ENCODE peak calls at places on chromosome 17, in ten cellular contexts. N is uterus, D is DND-41, Z is right cardiac atrium, A is body of pancreas, K is lung, F is SK-N-SH, G is thoracic aorta, Y is neural progenitor cell, T is esophagus muscularis mucosa. V is an unnamed sample.

GRCh38 chr17:58531122-58531521 is 16.7 kb upstream of the MTMR4 start:
- DNase-seq in N (no peak), D (no peak), Z (no peak), A (no peak), K (no peak), F (peak; percentile 60), G (no peak), Y (peak; percentile 44), T (no peak), V (no peak)

GRCh38 chr17:1035546-1036170 is 38.7 kb downstream of the TIMM22 start:
- DNase-seq in N (no peak), D (no peak), Z (no peak), A (no peak), K (no peak), F (peak; percentile 52), G (no peak), Y (no peak), T (no peak), V (no peak)

GRCh38 chr17:48575066-48575582 is 3.0 kb downstream of the HOXB4 start:
- DNase-seq in N (no peak), D (no peak), Z (no peak), A (no peak), K (no peak), F (no peak), G (no peak), Y (no peak), T (no peak), V (no peak)

GRCh38 chr17:57407287-57408063 is 151.2 kb downstream of the MSI2 start:
- DNase-seq in N (no peak), D (no peak), Z (no peak), A (peak; percentile 8), K (no peak), F (no peak), G (no peak), Y (peak; percentile 47), T (no peak), V (no peak)

GRCh38 chr17:82703036-82703745 is 4.7 kb upstream of the RAB40B start:
- DNase-seq in N (no peak), D (no peak), Z (no peak), A (no peak), K (no peak), F (no peak), G (no peak), Y (no peak), T (no peak), V (no peak)

GRCh38 chr17:54903375-54903774 is 2.7 kb downstream of the TOM1L1 start:
- DNase-seq in N (no peak), D (no peak), Z (peak; percentile 22), A (peak; percentile 90), K (peak; percentile 46), F (peak; percentile 72), G (no peak), Y (no peak), T (no peak), V (no peak)

GRCh38 chr17:269616-270514 is 82.7 kb downstream of the RPH3AL start:
- DNase-seq in N (no peak), D (no peak), Z (peak; percentile 3), A (no peak), K (no peak), F (no peak), G (no peak), Y (no peak), T (no peak), V (no peak)

GRCh38 chr17:54882371-54882770 is 18.3 kb upstream of the TOM1L1 start:
- DNase-seq in N (no peak), D (no peak), Z (no peak), A (no peak), K (no peak), F (no peak), G (no peak), Y (no peak), T (no peak), V (no peak)

GRCh38 chr17:83056583-83057396 is 22.6 kb upstream of the METRNL start:
- DNase-seq in N (peak; percentile 50), D (no peak), Z (no peak), A (no peak), K (no peak), F (peak; percentile 23), G (no peak), Y (peak; percentile 0), T (no peak), V (no peak)

GRCh38 chr17:62562656-62563055 is 64.8 kb upstream of the MRC2 start:
- DNase-seq in N (no peak), D (no peak), Z (no peak), A (no peak), K (no peak), F (no peak), G (no peak), Y (no peak), T (no peak), V (no peak)

GRCh38 chr17:21161498-21162393 is 35.0 kb downstream of the DHRS7B start:
- DNase-seq in N (no peak), D (no peak), Z (no peak), A (no peak), K (no peak), F (no peak), G (no peak), Y (no peak), T (no peak), V (no peak)

GRCh38 chr17:12037970-12038369 is 17.3 kb downstream of the MAP2K4 start:
- DNase-seq in N (no peak), D (no peak), Z (no peak), A (no peak), K (no peak), F (no peak), G (no peak), Y (no peak), T (no peak), V (no peak)

GRCh38 chr17:32111141-32111771 is 31.0 kb upstream of the RHOT1 start:
- DNase-seq in N (peak; percentile 51), D (peak; percentile 18), Z (peak; percentile 62), A (peak; percentile 31), K (peak; percentile 36), F (peak; percentile 60), G (peak; percentile 13), Y (peak; percentile 60), T (no peak), V (peak; percentile 8)

DNA sequence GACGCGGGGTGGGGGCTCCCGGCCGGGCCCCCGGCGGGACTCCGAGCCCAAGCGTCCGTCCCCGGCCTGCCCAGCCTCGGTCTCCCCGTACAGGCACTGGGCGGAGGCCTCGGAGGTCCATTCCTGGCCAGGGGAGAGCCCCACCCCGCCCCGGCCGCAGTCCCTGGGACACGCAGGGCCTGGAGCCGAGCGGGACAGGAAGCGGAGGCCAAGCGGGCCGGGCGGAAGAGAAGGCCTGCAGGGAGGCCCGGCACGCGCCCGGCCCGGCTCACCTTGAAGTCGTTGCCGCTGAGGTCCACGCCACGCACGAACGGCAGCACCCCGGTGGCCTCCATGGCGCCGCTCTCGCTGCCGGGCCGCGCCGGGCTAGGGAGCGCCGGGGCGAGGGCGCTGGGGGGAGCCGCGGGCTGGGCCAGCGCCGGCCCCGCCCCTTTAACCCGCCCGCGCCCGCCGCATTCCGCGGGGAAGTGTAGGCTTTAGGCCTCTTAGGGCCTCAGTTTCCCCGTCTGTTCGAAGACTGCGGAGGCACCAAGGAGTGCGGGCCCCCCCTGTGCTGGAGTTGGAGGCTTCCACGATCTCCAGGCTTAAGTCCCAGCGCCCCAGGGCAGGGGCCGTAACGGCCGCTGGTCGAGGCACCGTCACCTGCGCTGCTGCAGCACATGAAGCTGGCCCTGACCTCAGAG is at the start of gene FLII:
- DNase-seq in N (no peak), D (peak; percentile 58), Z (no peak), A (peak; percentile 45), K (peak; percentile 39), F (peak; percentile 89), G (no peak), Y (peak; percentile 72), T (no peak), V (peak; percentile 52)
- H3K4me1 ChIP-seq in N (no peaks in the 10 kb centered on the region), D (peaks cover 57% of the 10 kb centered on the region), Z (peaks cover 14% of the 10 kb centered on the region), A (peaks cover 51% of the 10 kb centered on the region), K (peaks cover 25% of the 10 kb centered on the region), F (peaks cover 35% of the 10 kb centered on the region), G (peaks cover 29% of the 10 kb centered on the region), Y (peaks cover 19% of the 10 kb centered on the region), T (peaks cover 63% of the 10 kb centered on the region), V (peaks cover 47% of the 10 kb centered on the region)

DNA sequence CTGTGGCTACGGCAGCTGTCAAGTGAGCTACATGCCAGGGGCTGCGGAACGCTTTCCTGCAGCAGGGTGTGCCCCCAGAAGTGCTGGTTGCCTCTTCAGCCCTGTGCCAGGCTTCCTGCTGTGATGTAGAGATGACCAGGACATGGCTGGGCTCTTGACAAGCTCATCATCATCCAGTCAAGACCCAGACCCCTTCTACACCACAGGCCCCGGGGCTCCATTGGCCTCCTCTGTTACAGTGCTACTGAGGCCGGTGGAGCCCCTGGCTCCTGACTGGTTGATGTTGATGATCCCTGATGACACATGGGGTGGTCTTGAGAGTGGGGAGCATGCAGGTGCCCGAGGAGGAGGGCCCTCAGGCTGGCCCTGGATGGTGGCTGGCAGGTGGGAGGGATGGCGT is 50.1 kb downstream of the B9D1 start:
- DNase-seq in N (no peak), D (no peak), Z (no peak), A (no peak), K (no peak), F (no peak), G (no peak), Y (no peak), T (no peak), V (no peak)
- H3K4me1 ChIP-seq in N (no peaks in the 10 kb centered on the region), D (peaks cover 5% of the 10 kb centered on the region), Z (peaks cover 8% of the 10 kb centered on the region), A (no peaks in the 10 kb centered on the region), K (peaks cover 14% of the 10 kb centered on the region), F (peaks cover 10% of the 10 kb centered on the region), G (no peaks in the 10 kb centered on the region), Y (peaks cover 10% of the 10 kb centered on the region), T (peaks cover 47% of the 10 kb centered on the region), V (no peaks in the 10 kb centered on the region)

GRCh38 chr17:76983431-76983830 is 115.2 kb downstream of the MGAT5B start:
- DNase-seq in N (no peak), D (no peak), Z (no peak), A (no peak), K (no peak), F (no peak), G (no peak), Y (no peak), T (no peak), V (no peak)
- H3K4me1 ChIP-seq in N (no peaks in the 10 kb centered on the region), D (peaks cover 6% of the 10 kb centered on the region), Z (no peaks in the 10 kb centered on the region), A (no peaks in the 10 kb centered on the region), K (peaks cover 6% of the 10 kb centered on the region), F (peaks cover 5% of the 10 kb centered on the region), G (no peaks in the 10 kb centered on the region), Y (peaks cover 22% of the 10 kb centered on the region), T (no peaks in the 10 kb centered on the region), V (peaks cover 20% of the 10 kb centered on the region)

GRCh38 chr17:17840751-17841591 is 4.2 kb upstream of the SREBF1 start:
- DNase-seq in N (no peak), D (no peak), Z (no peak), A (no peak), K (no peak), F (no peak), G (no peak), Y (peak; percentile 47), T (no peak), V (no peak)

GRCh38 chr17:17843096-17843495 is 6.3 kb upstream of the SREBF1 start:
- DNase-seq in N (no peak), D (no peak), Z (no peak), A (no peak), K (no peak), F (no peak), G (no peak), Y (no peak), T (no peak), V (no peak)

GRCh38 chr17:17841620-17842025 is 4.8 kb upstream of the SREBF1 start:
- DNase-seq in N (no peak), D (no peak), Z (no peak), A (peak; percentile 89), K (peak; percentile 90), F (no peak), G (no peak), Y (no peak), T (no peak), V (no peak)

GRCh38 chr17:17844079-17844478 is 7.3 kb upstream of the SREBF1 start:
- DNase-seq in N (no peak), D (no peak), Z (no peak), A (no peak), K (no peak), F (peak; percentile 28), G (no peak), Y (no peak), T (no peak), V (no peak)

GRCh38 chr17:17842111-17842876 is 5.5 kb upstream of the SREBF1 start:
- DNase-seq in N (no peak), D (no peak), Z (no peak), A (no peak), K (no peak), F (no peak), G (no peak), Y (no peak), T (no peak), V (no peak)
- H3K4me1 ChIP-seq in N (peaks cover 15% of the 10 kb centered on the region), D (peaks cover 13% of the 10 kb centered on the region), Z (peaks cover 11% of the 10 kb centered on the region), A (peaks cover 58% of the 10 kb centered on the region), K (peaks cover 32% of the 10 kb centered on the region), F (peaks cover 87% of the 10 kb centered on the region), G (peaks cover 22% of the 10 kb centered on the region), Y (peaks cover 37% of the 10 kb centered on the region), T (peaks cover 51% of the 10 kb centered on the region), V (peaks cover 46% of the 10 kb centered on the region)